ENCODE peak calls at places on chromosomes 16 and 17, in six cellular contexts. M, Z, W, C, J and U are unnamed samples.

GRCh38 chr16:19781196-19781595 is 63.1 kb downstream of the IQCK start:
- DNase-seq in M (peak), Z (no peak), W (peak), C (no peak), J (no peak), U (no peak)

GRCh38 chr17:78368854-78369495 is 9.1 kb upstream of the SOCS3 start:
- DNase-seq in M (no peak), Z (no peak), W (no peak), C (no peak), J (no peak), U (no peak)

GRCh38 chr16:70740919-70741778 is 55.3 kb upstream of the MTSS2 start:
- DNase-seq in M (peak), Z (no peak), W (peak), C (no peak), J (no peak), U (no peak)

GRCh38 chr17:74493381-74493833 is 27.0 kb downstream of the CD300A start:
- DNase-seq in M (peak), Z (peak), W (peak), C (no peak), J (peak), U (peak)

GRCh38 chr16:20850981-20851380 is 44.7 kb downstream of the REXO5 start:
- DNase-seq in M (peak), Z (no peak), W (peak), C (no peak), J (no peak), U (no peak)

GRCh38 chr17:7041607-7042506 is 2.0 kb downstream of the SLC16A11 start:
- DNase-seq in M (no peak), Z (no peak), W (no peak), C (no peak), J (no peak), U (no peak)

GRCh38 chr16:19805459-19806160 is 79.0 kb downstream of the GPRC5B start:
- DNase-seq in M (no peak), Z (no peak), W (no peak), C (no peak), J (no peak), U (peak)

GRCh38 chr17:57329380-57330214 is 73.3 kb downstream of the MSI2 start:
- DNase-seq in M (no peak), Z (no peak), W (peak), C (no peak), J (no peak), U (no peak)

GRCh38 chr16:12390074-12390473 is 413.5 kb downstream of the SNX29 start:
- DNase-seq in M (no peak), Z (no peak), W (peak), C (no peak), J (no peak), U (no peak)

GRCh38 chr16:88512728-88513674 is 57.2 kb upstream of the ZC3H18 start:
- DNase-seq in M (no peak), Z (no peak), W (no peak), C (no peak), J (no peak), U (no peak)

GRCh38 chr16:28219283-28219682 is 7.5 kb upstream of the XPO6 start:
- DNase-seq in M (no peak), Z (no peak), W (peak), C (no peak), J (no peak), U (no peak)

GRCh38 chr16:23058576-23058975 is 90.7 kb downstream of the USP31 start:
- DNase-seq in M (no peak), Z (no peak), W (no peak), C (no peak), J (no peak), U (no peak)

DNA sequence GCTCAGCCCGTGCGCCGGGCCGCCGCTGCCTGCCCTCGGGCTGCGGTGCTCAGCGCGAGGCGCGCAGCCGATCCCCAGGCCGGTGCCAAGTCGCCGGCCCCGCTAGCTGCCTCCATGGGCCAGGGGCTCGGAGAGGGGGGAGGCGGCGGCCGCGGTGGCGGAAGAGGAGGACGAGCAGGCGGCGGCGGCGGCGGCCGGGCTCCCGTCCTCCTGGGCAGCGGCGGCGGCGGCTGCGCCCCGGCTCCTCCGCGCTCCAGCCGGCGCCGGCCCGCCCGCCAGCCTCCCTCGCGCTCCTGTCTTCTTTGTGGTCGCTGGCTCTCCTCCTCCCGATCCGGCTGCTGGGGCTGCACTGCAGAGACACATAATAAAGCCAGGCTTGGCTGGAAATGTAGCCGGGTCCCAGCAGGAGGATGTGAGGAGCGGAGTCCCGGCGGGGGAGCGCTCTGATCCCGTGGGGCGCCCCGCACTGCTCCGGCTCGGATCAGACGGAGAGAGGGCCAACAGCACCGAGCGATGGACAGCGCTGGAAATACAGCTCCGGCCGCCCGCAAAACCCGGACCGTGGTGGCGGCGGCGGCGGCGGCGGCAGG is 924 bp upstream of the ZNF423 start:
- DNase-seq in M (peak), Z (peak), W (peak), C (no peak), J (peak), U (peak)
- H3K4me3 ChIP-seq in M (peak), Z (peak), W (peak), C (peak), J (no peak), U (peak)

GRCh38 chr16:68090109-68090508 is 4.9 kb downstream of the NFATC3 start:
- DNase-seq in M (no peak), Z (no peak), W (no peak), C (no peak), J (no peak), U (no peak)

GRCh38 chr16:68089067-68089466 is 3.9 kb downstream of the NFATC3 start:
- DNase-seq in M (no peak), Z (no peak), W (no peak), C (no peak), J (no peak), U (no peak)

GRCh38 chr16:68087688-68088087 is 2.5 kb downstream of the NFATC3 start:
- DNase-seq in M (no peak), Z (no peak), W (no peak), C (no peak), J (no peak), U (no peak)

GRCh38 chr16:68086860-68087268 is 1.7 kb downstream of the NFATC3 start:
- DNase-seq in M (no peak), Z (no peak), W (no peak), C (no peak), J (no peak), U (no peak)

DNA sequence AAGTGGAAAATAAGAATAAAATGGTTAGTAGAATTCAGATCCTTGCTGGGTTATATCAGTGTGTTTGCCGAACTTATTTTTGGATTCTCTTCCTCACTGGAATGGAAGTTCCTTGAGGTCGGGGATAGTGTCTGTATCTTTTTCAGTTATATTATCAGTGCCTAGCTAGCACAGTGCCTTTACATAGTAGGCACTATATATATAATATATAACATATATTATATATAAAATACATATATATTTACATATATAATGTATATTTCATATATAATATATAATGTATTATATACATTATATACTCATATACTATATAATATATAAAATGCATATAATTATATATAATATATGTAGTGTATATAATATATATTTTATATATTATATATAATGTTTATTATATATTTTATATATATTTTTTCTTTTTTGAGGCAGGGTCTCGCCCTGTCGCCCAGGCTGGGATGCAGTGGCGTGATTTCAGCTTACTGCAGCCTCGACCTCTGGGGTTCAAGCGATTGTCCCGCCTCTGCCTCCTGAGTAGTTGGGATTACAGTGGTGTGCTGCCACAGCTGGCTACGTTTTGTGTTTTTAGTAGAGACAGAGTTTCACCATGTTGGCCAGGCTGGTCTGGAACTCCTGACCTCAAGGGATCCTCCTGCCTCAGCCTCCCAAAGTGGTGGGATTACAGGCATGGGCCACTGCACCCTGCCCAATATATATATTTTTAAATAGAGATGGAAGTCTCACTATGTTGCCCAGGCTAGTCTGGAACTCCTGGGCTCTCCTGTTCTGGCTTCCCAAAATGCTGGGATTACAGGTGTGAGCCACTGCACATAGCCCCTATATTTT is 3.2 kb downstream of the NFATC3 start:
- DNase-seq in M (no peak), Z (no peak), W (no peak), C (no peak), J (no peak), U (no peak)
- H3K4me3 ChIP-seq in M (no peak), Z (peak), W (no peak), C (no peak), J (no peak), U (no peak)

GRCh38 chr17:35345445-35345925 is 27.9 kb downstream of the SLFN11 start:
- DNase-seq in M (no peak), Z (no peak), W (no peak), C (no peak), J (no peak), U (no peak)
- H3K4me3 ChIP-seq in M (peak), Z (peak), W (no peak), C (peak), J (no peak), U (peak)

GRCh38 chr17:40362696-40363479 is 1.6 kb downstream of the GJD3 start:
- DNase-seq in M (peak), Z (peak), W (peak), C (no peak), J (peak), U (peak)

GRCh38 chr17:40363480-40363838 is 1.1 kb downstream of the GJD3 start:
- DNase-seq in M (no peak), Z (no peak), W (no peak), C (no peak), J (no peak), U (no peak)

GRCh38 chr17:40361063-40361924 is 3.2 kb downstream of the GJD3 start:
- DNase-seq in M (no peak), Z (no peak), W (no peak), C (no peak), J (no peak), U (no peak)

GRCh38 chr17:40360091-40360490 is 4.4 kb downstream of the GJD3 start:
- DNase-seq in M (no peak), Z (no peak), W (no peak), C (no peak), J (no peak), U (no peak)

GRCh38 chr17:40361925-40362695 is 2.4 kb downstream of the GJD3 start:
- DNase-seq in M (no peak), Z (no peak), W (no peak), C (no peak), J (no peak), U (no peak)
- H3K4me3 ChIP-seq in M (peak), Z (peak), W (peak), C (peak), J (no peak), U (peak)